ENCODE peak calls at places on chromosomes 11 and 22, in eight cellular contexts. D is psoas muscle; T is small intestine; R is adrenal gland; B is CD8-positive, alpha-beta memory T cell; A is SK-N-SH; G is IMR-90; S is spleen. K is an unnamed sample. For H3K4me1, the result is how much of the 10 kb centered on the place peaks cover.

GRCh38 chr11:5922749-5923426 is 19.2 kb upstream of the OR56A3 start:
- DNase-seq in B (no peak), T (no peak), S (no peak), R (no peak), G (no peak), D (no peak), A (no peak), K (no peak)

GRCh38 chr11:47357985-47358730 is 5.7 kb upstream of the MYBPC3 start:
- DNase-seq in R (no peak), B (no peak), S (peak), D (no peak), G (no peak), T (no peak), A (no peak), K (no peak)

GRCh38 chr22:45235101-45235777 is 5.5 kb downstream of the KIAA0930 start:
- DNase-seq in T (no peak), G (no peak), R (no peak), S (peak), A (no peak), B (no peak), D (no peak), K (peak)

GRCh38 chr22:38720350-38720749 is 14.6 kb downstream of the GTPBP1 start:
- DNase-seq in D (peak), B (no peak), G (no peak), A (no peak), R (no peak), T (no peak), S (no peak), K (no peak)

GRCh38 chr11:107927559-107927958 is 689 bp upstream of the RAB39A start:
- DNase-seq in A (no peak), G (no peak), B (no peak), R (no peak), S (no peak), T (no peak), D (no peak), K (no peak)

GRCh38 chr22:37639070-37639760 is at the start of gene SH3BP1:
- DNase-seq in R (no peak), G (no peak), D (peak), A (peak), B (peak), T (peak), S (peak), K (peak)

GRCh38 chr11:14894657-14895598 is 2.9 kb upstream of the CYP2R1 start:
- DNase-seq in G (peak), D (peak), A (no peak), S (peak), T (no peak), R (peak), B (no peak), K (peak)

GRCh38 chr11:133930767-133931448 is 25.9 kb downstream of the IGSF9B start:
- DNase-seq in A (no peak), B (no peak), G (no peak), D (no peak), S (no peak), R (no peak), T (no peak), K (peak)

GRCh38 chr22:48889887-48890692 is 937.6 kb downstream of the BRD1 start:
- DNase-seq in D (peak), R (no peak), A (no peak), G (no peak), S (peak), B (peak), T (no peak), K (no peak)

DNA sequence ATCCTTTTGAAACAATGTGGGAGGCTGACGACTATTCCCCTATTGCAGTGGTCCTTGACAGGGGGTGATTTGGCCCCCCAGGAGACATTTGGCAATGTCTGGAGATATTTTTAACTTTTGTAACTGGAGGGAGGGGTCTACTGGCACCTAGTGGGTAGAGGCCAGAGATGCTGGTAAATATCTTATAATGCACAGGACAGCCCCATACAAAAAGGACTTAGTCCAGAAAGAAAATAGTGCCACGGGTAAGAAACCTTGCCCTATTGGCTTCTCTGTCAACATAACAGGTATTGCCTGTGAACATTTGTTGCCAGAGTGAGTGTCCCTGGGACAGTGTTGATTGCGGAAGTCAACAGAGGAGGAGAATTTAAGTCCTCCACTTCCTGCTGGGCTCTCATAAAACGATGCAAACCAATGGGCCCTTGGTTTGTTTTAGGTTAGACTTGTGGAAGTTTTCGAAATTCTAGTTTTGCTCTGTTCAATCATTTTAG is 101.6 kb downstream of the MAML2 start:
- DNase-seq in S (no peak), T (peak), B (no peak), R (no peak), G (no peak), A (no peak), D (no peak), K (no peak)
- H3K27ac ChIP-seq in S (peak), T (no peak), B (no peak), R (no peak), G (peak), A (peak), D (no peak), K (peak)

DNA sequence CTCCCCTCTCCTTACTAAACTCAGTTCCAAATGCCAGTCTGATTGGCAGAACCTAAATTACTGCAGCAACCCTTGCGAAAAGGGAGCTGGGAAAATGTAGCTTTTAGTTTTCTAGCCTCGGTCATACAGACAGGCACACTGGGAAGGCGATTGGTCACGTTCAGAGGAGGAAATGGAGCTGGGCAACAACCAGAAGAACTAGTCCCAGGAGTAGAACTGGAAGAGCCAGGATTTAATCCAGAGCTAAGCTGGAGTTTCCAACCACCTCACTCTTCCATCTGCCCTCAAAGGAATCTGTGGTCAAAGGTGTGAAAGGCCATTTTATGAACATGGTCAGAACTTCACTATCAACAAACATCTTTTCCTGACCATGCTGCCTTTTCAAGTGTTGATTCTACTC is 155.7 kb upstream of the ARHGAP20 start:
- DNase-seq in A (no peak), T (no peak), R (no peak), B (no peak), D (no peak), S (no peak), G (no peak), K (no peak)
- H3K4me3 ChIP-seq in A (no peak), T (no peak), R (no peak), B (no peak), D (no peak), S (no peak), G (no peak), K (no peak)

DNA sequence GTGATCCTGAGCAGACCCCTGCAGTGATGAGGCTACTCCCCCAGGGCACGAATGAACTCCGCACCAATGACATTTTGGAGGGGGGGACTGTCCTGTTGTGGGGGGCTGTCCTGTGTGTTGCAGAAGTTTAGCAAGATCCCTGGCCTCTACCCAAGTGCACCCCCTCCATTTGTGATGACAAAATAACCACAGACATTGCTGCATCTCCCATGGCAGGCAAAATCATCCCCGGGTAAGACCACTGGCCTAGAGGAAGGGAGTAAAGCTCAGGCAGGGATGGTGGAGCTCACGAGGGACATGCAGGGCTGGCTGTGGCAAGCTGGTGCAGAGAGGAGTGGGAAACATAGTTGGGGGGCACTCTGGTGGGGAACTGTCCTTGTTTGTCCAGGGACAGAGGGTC is 40.6 kb downstream of the NECTIN1 start:
- DNase-seq in T (no peak), D (no peak), S (no peak), R (no peak), A (no peak), B (no peak), G (no peak), K (no peak)
- H3K4me1 ChIP-seq in T (under half), D (under half), S (under half), R (under half), A (under half), B (under half), G (under half), K (under half)

GRCh38 chr22:17808688-17809403 is 34.6 kb upstream of the BID start:
- DNase-seq in S (no peak), R (no peak), G (peak), D (no peak), A (no peak), T (no peak), B (no peak), K (no peak)
- H3K27ac ChIP-seq in S (no peak), R (no peak), G (no peak), D (peak), A (no peak), T (no peak), B (no peak), K (no peak)

GRCh38 chr11:65644837-65645236 is 6.9 kb downstream of the SIPA1 start:
- DNase-seq in B (no peak), G (no peak), T (no peak), R (no peak), S (peak), D (no peak), A (no peak), K (no peak)

GRCh38 chr11:65648997-65649491 is 11.1 kb downstream of the SIPA1 start:
- DNase-seq in B (peak), D (peak), S (peak), A (no peak), T (no peak), G (no peak), R (peak), K (peak)

GRCh38 chr11:65645710-65646109 is 7.8 kb downstream of the SIPA1 start:
- DNase-seq in T (no peak), R (no peak), G (peak), A (no peak), B (no peak), D (no peak), S (peak), K (peak)

GRCh38 chr11:65646288-65646734 is 8.4 kb downstream of the SIPA1 start:
- DNase-seq in R (no peak), D (peak), B (no peak), A (no peak), S (peak), T (no peak), G (no peak), K (peak)

GRCh38 chr11:65646921-65647701 is 9.2 kb downstream of the SIPA1 start:
- DNase-seq in D (peak), T (peak), S (peak), R (peak), A (peak), B (peak), G (no peak), K (peak)
- H3K4me3 ChIP-seq in D (peak), T (no peak), S (peak), R (no peak), A (peak), B (no peak), G (no peak), K (no peak)

DNA sequence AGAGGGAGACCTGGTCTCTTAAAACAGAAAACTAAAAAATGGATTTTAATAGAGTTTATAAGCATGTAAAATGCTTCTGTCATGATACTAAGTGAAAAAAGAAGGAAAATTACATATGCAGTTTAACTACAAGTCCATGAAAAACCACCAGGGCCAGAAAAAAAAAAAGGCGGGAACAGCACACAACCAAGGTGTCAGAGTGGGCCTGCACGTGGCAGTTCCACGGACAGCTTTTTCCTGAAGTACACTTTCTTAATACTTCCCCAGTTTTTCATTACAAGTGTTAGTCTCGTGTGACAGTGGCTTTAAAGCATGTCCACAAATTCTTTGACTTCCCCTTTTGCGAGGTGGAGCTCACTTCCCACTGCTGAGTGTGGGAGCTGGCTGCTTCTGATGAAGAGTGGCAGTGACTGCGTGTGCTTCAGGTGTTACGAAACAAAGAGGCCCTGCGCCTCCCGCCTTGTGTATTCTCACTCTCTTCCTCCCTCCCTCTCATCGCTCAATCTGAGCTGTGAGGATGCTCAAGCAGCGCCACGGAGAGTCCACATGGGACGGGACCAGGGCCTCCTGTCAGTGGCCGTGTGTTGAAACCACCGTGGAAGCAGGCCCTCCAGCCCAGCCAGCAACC is 16.4 kb downstream of the PPM1F start:
- DNase-seq in G (peak), B (no peak), T (no peak), R (peak), D (peak), A (no peak), S (peak), K (peak)
- H3K4me1 ChIP-seq in G (under half), B (under half), T (under half), R (under half), D (under half), A (under half), S (half or more), K (under half)

K was measured in right cardiac atrium.